ENCODE peak calls at places on chromosomes 16 and 17, in seven cellular contexts. B is stimulated activated CD4-positive, alpha-beta T cell treated with anti-CD3 and anti-CD28 coated beads, Interleukin-2, amount 100 ng/mL, for 48 hours; G is cardiac fibroblast; I is Peyer's patch; E is WERI-Rb-1; S is pulmonary artery endothelial cell; P is NCI-H2029. U is an unnamed sample.
A peak's percentile ranks its signal among the peaks of the same experiment; 100 is the strongest.

GRCh38 chr17:81941484-81942166 is 4.5 kb upstream of the PYCR1 start:
- DNase-seq in B (no peak), G (no peak), I (no peak), E (peak; percentile 67), S (no peak), P (no peak), U (no peak)

GRCh38 chr17:47279062-47279801 is 25.6 kb downstream of the ITGB3 start:
- DNase-seq in B (no peak), G (peak; percentile 100), I (no peak), E (no peak), S (peak; percentile 40), P (no peak), U (no peak)

GRCh38 chr17:2547176-2547575 is 35.5 kb upstream of the METTL16 start:
- DNase-seq in B (no peak), G (peak; percentile 63), I (no peak), E (no peak), S (no peak), P (no peak), U (no peak)

GRCh38 chr16:86092586-86093480 is 193.9 kb downstream of the IRF8 start:
- DNase-seq in B (no peak), G (no peak), I (peak; percentile 35), E (no peak), S (no peak), P (no peak), U (no peak)

GRCh38 chr17:27320222-27320560 is 26.3 kb downstream of the WSB1 start:
- DNase-seq in B (no peak), G (no peak), I (no peak), E (peak; percentile 84), S (no peak), P (no peak), U (no peak)

GRCh38 chr16:72677662-72678447 is 370.1 kb downstream of the ZFHX3 start:
- DNase-seq in B (no peak), G (peak; percentile 78), I (no peak), E (no peak), S (no peak), P (no peak), U (peak; percentile 71)

GRCh38 chr16:49471038-49471727 is 97.6 kb downstream of the C16orf78 start:
- DNase-seq in B (no peak), G (no peak), I (no peak), E (no peak), S (no peak), P (no peak), U (peak; percentile 8)

GRCh38 chr16:50719401-50720337 is 22.2 kb upstream of the CYLD start:
- DNase-seq in B (no peak), G (no peak), I (no peak), E (no peak), S (no peak), P (no peak), U (peak; percentile 56)

GRCh38 chr17:17152385-17152784 is 53.7 kb downstream of the PLD6 start:
- DNase-seq in B (no peak), G (peak; percentile 15), I (no peak), E (no peak), S (no peak), P (peak; percentile 23), U (no peak)

GRCh38 chr17:79219208-79219935 is 144.7 kb downstream of the ENGASE start:
- DNase-seq in B (no peak), G (no peak), I (no peak), E (no peak), S (no peak), P (no peak), U (no peak)

GRCh38 chr16:12500771-12501170 is 302.9 kb downstream of the CPPED1 start:
- DNase-seq in B (no peak), G (no peak), I (peak; percentile 75), E (no peak), S (no peak), P (peak; percentile 55), U (peak; percentile 75)

GRCh38 chr17:6471531-6472465 is 27.5 kb downstream of the PIMREG start:
- DNase-seq in B (no peak), G (peak; percentile 67), I (no peak), E (no peak), S (no peak), P (no peak), U (no peak)

GRCh38 chr17:19024101-19025078 is 19.8 kb upstream of the FAM83G start:
- DNase-seq in B (no peak), G (peak; percentile 78), I (no peak), E (no peak), S (no peak), P (no peak), U (no peak)

GRCh38 chr16:86091976-86092375 is 193.0 kb downstream of the IRF8 start:
- DNase-seq in B (no peak), G (no peak), I (peak; percentile 5), E (no peak), S (no peak), P (no peak), U (no peak)

GRCh38 chr16:31143036-31143888 is 6.6 kb downstream of the PRSS36 start:
- DNase-seq in B (no peak), G (no peak), I (no peak), E (no peak), S (no peak), P (no peak), U (peak; percentile 50)

GRCh38 chr17:58338907-58339774 is 10.5 kb upstream of the TSPOAP1 start:
- DNase-seq in B (peak; percentile 73), G (peak; percentile 64), I (peak; percentile 60), E (peak; percentile 74), S (no peak), P (no peak), U (peak; percentile 67)

GRCh38 chr17:74549343-74549742 is 3.4 kb upstream of the CD300C start:
- DNase-seq in B (no peak), G (no peak), I (no peak), E (no peak), S (no peak), P (no peak), U (no peak)

GRCh38 chr16:56921571-56921970 is 10.4 kb upstream of the HERPUD1 start:
- DNase-seq in B (no peak), G (no peak), I (no peak), E (no peak), S (no peak), P (no peak), U (no peak)